ENCODE peak calls at places on chromosomes 5 and 9, in six cellular contexts. One of them, this sample, is unnamed.

GRCh38 chr9:259405-260404 is 45.0 kb downstream of the DOCK8 start:
- DNase-seq in endodermal cell: peak
- DNase-seq in NCI-H1048: no peak
- DNase-seq in NCI-H1694 treated with DMSO at 0.1 percent for 48 hours: no peak
- DNase-seq in stimulated activated CD4-positive, alpha-beta T cell treated with anti-CD3 and anti-CD28 coated beads, Interleukin-2, amount 100 ng/mL, for 48 hours: no peak
- DNase-seq in activated T-cell treated with anti-CD3 and anti-CD28 coated beads, Interleukin-2, amount 50 U/mL, for 24 hours: no peak
- DNase-seq in this sample: no peak

GRCh38 chr5:10140195-10140973 is 109.3 kb downstream of the ATPSCKMT start:
- DNase-seq in endodermal cell: peak
- DNase-seq in NCI-H1048: no peak
- DNase-seq in NCI-H1694 treated with DMSO at 0.1 percent for 48 hours: no peak
- DNase-seq in stimulated activated CD4-positive, alpha-beta T cell treated with anti-CD3 and anti-CD28 coated beads, Interleukin-2, amount 100 ng/mL, for 48 hours: no peak
- DNase-seq in activated T-cell treated with anti-CD3 and anti-CD28 coated beads, Interleukin-2, amount 50 U/mL, for 24 hours: no peak
- DNase-seq in this sample: no peak

GRCh38 chr9:29214702-29215248 is 1641.5 kb upstream of the C9orf72 start:
- DNase-seq in endodermal cell: peak
- DNase-seq in NCI-H1048: no peak
- DNase-seq in NCI-H1694 treated with DMSO at 0.1 percent for 48 hours: peak
- DNase-seq in stimulated activated CD4-positive, alpha-beta T cell treated with anti-CD3 and anti-CD28 coated beads, Interleukin-2, amount 100 ng/mL, for 48 hours: no peak
- DNase-seq in activated T-cell treated with anti-CD3 and anti-CD28 coated beads, Interleukin-2, amount 50 U/mL, for 24 hours: no peak
- DNase-seq in this sample: no peak

GRCh38 chr9:112487799-112488345 is 1.2 kb downstream of the KIAA1958 start:
- DNase-seq in endodermal cell: no peak
- DNase-seq in NCI-H1048: no peak
- DNase-seq in NCI-H1694 treated with DMSO at 0.1 percent for 48 hours: no peak
- DNase-seq in stimulated activated CD4-positive, alpha-beta T cell treated with anti-CD3 and anti-CD28 coated beads, Interleukin-2, amount 100 ng/mL, for 48 hours: no peak
- DNase-seq in activated T-cell treated with anti-CD3 and anti-CD28 coated beads, Interleukin-2, amount 50 U/mL, for 24 hours: no peak
- DNase-seq in this sample: no peak

GRCh38 chr9:92506184-92506857 is 24.0 kb upstream of the ASPN start:
- DNase-seq in endodermal cell: no peak
- DNase-seq in NCI-H1048: no peak
- DNase-seq in NCI-H1694 treated with DMSO at 0.1 percent for 48 hours: no peak
- DNase-seq in stimulated activated CD4-positive, alpha-beta T cell treated with anti-CD3 and anti-CD28 coated beads, Interleukin-2, amount 100 ng/mL, for 48 hours: no peak
- DNase-seq in activated T-cell treated with anti-CD3 and anti-CD28 coated beads, Interleukin-2, amount 50 U/mL, for 24 hours: no peak
- DNase-seq in this sample: no peak

GRCh38 chr9:68970150-68970549 is 43.8 kb downstream of the PRKACG start:
- DNase-seq in endodermal cell: no peak
- DNase-seq in NCI-H1048: no peak
- DNase-seq in NCI-H1694 treated with DMSO at 0.1 percent for 48 hours: no peak
- DNase-seq in stimulated activated CD4-positive, alpha-beta T cell treated with anti-CD3 and anti-CD28 coated beads, Interleukin-2, amount 100 ng/mL, for 48 hours: no peak
- DNase-seq in activated T-cell treated with anti-CD3 and anti-CD28 coated beads, Interleukin-2, amount 50 U/mL, for 24 hours: no peak
- DNase-seq in this sample: no peak

GRCh38 chr9:137764171-137764671 is 113.4 kb upstream of the CACNA1B start:
- DNase-seq in endodermal cell: no peak
- DNase-seq in NCI-H1048: no peak
- DNase-seq in NCI-H1694 treated with DMSO at 0.1 percent for 48 hours: no peak
- DNase-seq in stimulated activated CD4-positive, alpha-beta T cell treated with anti-CD3 and anti-CD28 coated beads, Interleukin-2, amount 100 ng/mL, for 48 hours: no peak
- DNase-seq in activated T-cell treated with anti-CD3 and anti-CD28 coated beads, Interleukin-2, amount 50 U/mL, for 24 hours: no peak
- DNase-seq in this sample: no peak

GRCh38 chr5:91556-92263 is at the start of gene PLEKHG4B:
- DNase-seq in endodermal cell: peak
- DNase-seq in NCI-H1048: peak
- DNase-seq in NCI-H1694 treated with DMSO at 0.1 percent for 48 hours: peak
- DNase-seq in stimulated activated CD4-positive, alpha-beta T cell treated with anti-CD3 and anti-CD28 coated beads, Interleukin-2, amount 100 ng/mL, for 48 hours: no peak
- DNase-seq in activated T-cell treated with anti-CD3 and anti-CD28 coated beads, Interleukin-2, amount 50 U/mL, for 24 hours: peak
- DNase-seq in this sample: no peak

GRCh38 chr5:34854459-34855174 is 15.7 kb downstream of the TTC23L start:
- DNase-seq in endodermal cell: no peak
- DNase-seq in NCI-H1048: no peak
- DNase-seq in NCI-H1694 treated with DMSO at 0.1 percent for 48 hours: no peak
- DNase-seq in stimulated activated CD4-positive, alpha-beta T cell treated with anti-CD3 and anti-CD28 coated beads, Interleukin-2, amount 100 ng/mL, for 48 hours: no peak
- DNase-seq in activated T-cell treated with anti-CD3 and anti-CD28 coated beads, Interleukin-2, amount 50 U/mL, for 24 hours: no peak
- DNase-seq in this sample: no peak

GRCh38 chr5:81065492-81065891 is 105.3 kb downstream of the RASGRF2 start:
- DNase-seq in endodermal cell: no peak
- DNase-seq in NCI-H1048: no peak
- DNase-seq in NCI-H1694 treated with DMSO at 0.1 percent for 48 hours: no peak
- DNase-seq in stimulated activated CD4-positive, alpha-beta T cell treated with anti-CD3 and anti-CD28 coated beads, Interleukin-2, amount 100 ng/mL, for 48 hours: no peak
- DNase-seq in activated T-cell treated with anti-CD3 and anti-CD28 coated beads, Interleukin-2, amount 50 U/mL, for 24 hours: no peak
- DNase-seq in this sample: no peak

GRCh38 chr9:109728696-109729300 is 51.2 kb upstream of the PALM2AKAP2 start:
- DNase-seq in endodermal cell: no peak
- DNase-seq in NCI-H1048: no peak
- DNase-seq in NCI-H1694 treated with DMSO at 0.1 percent for 48 hours: no peak
- DNase-seq in stimulated activated CD4-positive, alpha-beta T cell treated with anti-CD3 and anti-CD28 coated beads, Interleukin-2, amount 100 ng/mL, for 48 hours: no peak
- DNase-seq in activated T-cell treated with anti-CD3 and anti-CD28 coated beads, Interleukin-2, amount 50 U/mL, for 24 hours: no peak
- DNase-seq in this sample: no peak

GRCh38 chr5:142888469-142889085 is 118.4 kb downstream of the ARHGAP26 start:
- DNase-seq in endodermal cell: peak
- DNase-seq in NCI-H1048: no peak
- DNase-seq in NCI-H1694 treated with DMSO at 0.1 percent for 48 hours: peak
- DNase-seq in stimulated activated CD4-positive, alpha-beta T cell treated with anti-CD3 and anti-CD28 coated beads, Interleukin-2, amount 100 ng/mL, for 48 hours: no peak
- DNase-seq in activated T-cell treated with anti-CD3 and anti-CD28 coated beads, Interleukin-2, amount 50 U/mL, for 24 hours: no peak
- DNase-seq in this sample: no peak

GRCh38 chr9:33750839-33751339 is 44.5 kb upstream of the PRSS3 start:
- DNase-seq in endodermal cell: no peak
- DNase-seq in NCI-H1048: no peak
- DNase-seq in NCI-H1694 treated with DMSO at 0.1 percent for 48 hours: no peak
- DNase-seq in stimulated activated CD4-positive, alpha-beta T cell treated with anti-CD3 and anti-CD28 coated beads, Interleukin-2, amount 100 ng/mL, for 48 hours: no peak
- DNase-seq in activated T-cell treated with anti-CD3 and anti-CD28 coated beads, Interleukin-2, amount 50 U/mL, for 24 hours: no peak
- DNase-seq in this sample: no peak

GRCh38 chr5:61466017-61466416 is 134.0 kb downstream of the ZSWIM6 start:
- DNase-seq in endodermal cell: no peak
- DNase-seq in NCI-H1048: no peak
- DNase-seq in NCI-H1694 treated with DMSO at 0.1 percent for 48 hours: no peak
- DNase-seq in stimulated activated CD4-positive, alpha-beta T cell treated with anti-CD3 and anti-CD28 coated beads, Interleukin-2, amount 100 ng/mL, for 48 hours: no peak
- DNase-seq in activated T-cell treated with anti-CD3 and anti-CD28 coated beads, Interleukin-2, amount 50 U/mL, for 24 hours: no peak
- DNase-seq in this sample: no peak

GRCh38 chr5:156186760-156187159 is 140.2 kb upstream of the SGCD start:
- DNase-seq in endodermal cell: no peak
- DNase-seq in NCI-H1048: no peak
- DNase-seq in NCI-H1694 treated with DMSO at 0.1 percent for 48 hours: no peak
- DNase-seq in stimulated activated CD4-positive, alpha-beta T cell treated with anti-CD3 and anti-CD28 coated beads, Interleukin-2, amount 100 ng/mL, for 48 hours: no peak
- DNase-seq in activated T-cell treated with anti-CD3 and anti-CD28 coated beads, Interleukin-2, amount 50 U/mL, for 24 hours: no peak
- DNase-seq in this sample: no peak

GRCh38 chr5:137269297-137269696 is 229.8 kb downstream of the SPOCK1 start:
- DNase-seq in endodermal cell: no peak
- DNase-seq in NCI-H1048: no peak
- DNase-seq in NCI-H1694 treated with DMSO at 0.1 percent for 48 hours: no peak
- DNase-seq in stimulated activated CD4-positive, alpha-beta T cell treated with anti-CD3 and anti-CD28 coated beads, Interleukin-2, amount 100 ng/mL, for 48 hours: no peak
- DNase-seq in activated T-cell treated with anti-CD3 and anti-CD28 coated beads, Interleukin-2, amount 50 U/mL, for 24 hours: no peak
- DNase-seq in this sample: no peak

GRCh38 chr5:39022151-39022550 is 52.0 kb downstream of the RICTOR start:
- DNase-seq in endodermal cell: no peak
- DNase-seq in NCI-H1048: no peak
- DNase-seq in NCI-H1694 treated with DMSO at 0.1 percent for 48 hours: no peak
- DNase-seq in stimulated activated CD4-positive, alpha-beta T cell treated with anti-CD3 and anti-CD28 coated beads, Interleukin-2, amount 100 ng/mL, for 48 hours: no peak
- DNase-seq in activated T-cell treated with anti-CD3 and anti-CD28 coated beads, Interleukin-2, amount 50 U/mL, for 24 hours: no peak
- DNase-seq in this sample: no peak

GRCh38 chr5:16794381-16794913 is 141.6 kb downstream of the MYO10 start:
- DNase-seq in endodermal cell: no peak
- DNase-seq in NCI-H1048: no peak
- DNase-seq in NCI-H1694 treated with DMSO at 0.1 percent for 48 hours: no peak
- DNase-seq in stimulated activated CD4-positive, alpha-beta T cell treated with anti-CD3 and anti-CD28 coated beads, Interleukin-2, amount 100 ng/mL, for 48 hours: no peak
- DNase-seq in activated T-cell treated with anti-CD3 and anti-CD28 coated beads, Interleukin-2, amount 50 U/mL, for 24 hours: no peak
- DNase-seq in this sample: no peak

GRCh38 chr9:33835625-33836260 is 18.8 kb downstream of the UBE2R2 start:
- DNase-seq in endodermal cell: no peak
- DNase-seq in NCI-H1048: no peak
- DNase-seq in NCI-H1694 treated with DMSO at 0.1 percent for 48 hours: no peak
- DNase-seq in stimulated activated CD4-positive, alpha-beta T cell treated with anti-CD3 and anti-CD28 coated beads, Interleukin-2, amount 100 ng/mL, for 48 hours: no peak
- DNase-seq in activated T-cell treated with anti-CD3 and anti-CD28 coated beads, Interleukin-2, amount 50 U/mL, for 24 hours: no peak
- DNase-seq in this sample: no peak

GRCh38 chr9:87080512-87081225 is 133.4 kb upstream of the GAS1 start:
- DNase-seq in endodermal cell: no peak
- DNase-seq in NCI-H1048: no peak
- DNase-seq in NCI-H1694 treated with DMSO at 0.1 percent for 48 hours: no peak
- DNase-seq in stimulated activated CD4-positive, alpha-beta T cell treated with anti-CD3 and anti-CD28 coated beads, Interleukin-2, amount 100 ng/mL, for 48 hours: no peak
- DNase-seq in activated T-cell treated with anti-CD3 and anti-CD28 coated beads, Interleukin-2, amount 50 U/mL, for 24 hours: no peak
- DNase-seq in this sample: no peak

GRCh38 chr9:75027187-75028107 is 646 bp downstream of the CARNMT1 start:
- DNase-seq in endodermal cell: no peak
- DNase-seq in NCI-H1048: no peak
- DNase-seq in NCI-H1694 treated with DMSO at 0.1 percent for 48 hours: peak
- DNase-seq in stimulated activated CD4-positive, alpha-beta T cell treated with anti-CD3 and anti-CD28 coated beads, Interleukin-2, amount 100 ng/mL, for 48 hours: peak
- DNase-seq in activated T-cell treated with anti-CD3 and anti-CD28 coated beads, Interleukin-2, amount 50 U/mL, for 24 hours: no peak
- DNase-seq in this sample: peak

GRCh38 chr9:89592963-89593775 is 11.6 kb upstream of the GADD45G start:
- DNase-seq in endodermal cell: peak
- DNase-seq in NCI-H1048: no peak
- DNase-seq in NCI-H1694 treated with DMSO at 0.1 percent for 48 hours: no peak
- DNase-seq in stimulated activated CD4-positive, alpha-beta T cell treated with anti-CD3 and anti-CD28 coated beads, Interleukin-2, amount 100 ng/mL, for 48 hours: no peak
- DNase-seq in activated T-cell treated with anti-CD3 and anti-CD28 coated beads, Interleukin-2, amount 50 U/mL, for 24 hours: no peak
- DNase-seq in this sample: no peak